ENCODE peak calls at places on chromosomes 7 and 10, in four cellular contexts. L, V, W and T are unnamed samples.

GRCh38 chr7:56092789-56093531 is at the start of gene PHKG1:
- DNase-seq in L (peak; percentile 92), V (peak; percentile 89), W (peak; percentile 87), T (peak; percentile 89)

GRCh38 chr7:32846630-32847225 is 44.8 kb downstream of the KBTBD2 start:
- DNase-seq in L (peak; percentile 75), V (peak; percentile 86), W (peak; percentile 87), T (peak; percentile 86)

GRCh38 chr7:140607441-140607989 is 33.1 kb downstream of the DENND2A start:
- DNase-seq in L (peak; percentile 89), V (peak; percentile 92), W (peak; percentile 79), T (peak; percentile 76)

GRCh38 chr10:71761541-71762113 is 11.7 kb downstream of the VSIR start:
- DNase-seq in L (no peak), V (no peak), W (no peak), T (no peak)

GRCh38 chr10:112811741-112812551 is 138.1 kb upstream of the TCF7L2 start:
- DNase-seq in L (peak; percentile 94), V (peak; percentile 92), W (no peak), T (no peak)

GRCh38 chr7:2313450-2314208 is 612 bp downstream of the SNX8 start:
- DNase-seq in L (peak; percentile 56), V (no peak), W (no peak), T (no peak)

GRCh38 chr10:115335366-115335765 is 242.2 kb downstream of the ATRNL1 start:
- DNase-seq in L (no peak), V (peak; percentile 17), W (no peak), T (no peak)

GRCh38 chr10:127145173-127145572 is 51.2 kb downstream of the INSYN2A start:
- DNase-seq in L (peak; percentile 92), V (peak; percentile 13), W (no peak), T (no peak)

GRCh38 chr7:39754326-39755120 is 131.2 kb downstream of the RALA start:
- DNase-seq in L (peak; percentile 72), V (peak; percentile 25), W (peak; percentile 35), T (no peak)

GRCh38 chr10:11080564-11080984 is 62.9 kb downstream of the CELF2 start:
- DNase-seq in L (no peak), V (no peak), W (no peak), T (no peak)

GRCh38 chr10:14329609-14330246 is 996 bp downstream of the FRMD4A start:
- DNase-seq in L (no peak), V (no peak), W (no peak), T (no peak)

GRCh38 chr7:100189061-100189460 is 11.3 kb downstream of the STAG3 start:
- DNase-seq in L (no peak), V (no peak), W (no peak), T (no peak)

GRCh38 chr7:79298145-79298760 is 155.2 kb downstream of the MAGI2 start:
- DNase-seq in L (peak; percentile 75), V (peak; percentile 80), W (peak; percentile 16), T (no peak)

GRCh38 chr7:30635798-30636197 is 41.1 kb downstream of the GARS1 start:
- DNase-seq in L (no peak), V (no peak), W (no peak), T (no peak)

GRCh38 chr7:66281678-66282593 is 76.8 kb downstream of the TPST1 start:
- DNase-seq in L (peak; percentile 99), V (peak; percentile 95), W (no peak), T (no peak)

GRCh38 chr7:100158229-100159098 is at the start of gene TRAPPC14:
- DNase-seq in L (peak; percentile 90), V (peak; percentile 94), W (peak; percentile 97), T (peak; percentile 92)

GRCh38 chr7:36670585-36671431 is 53.5 kb downstream of the AOAH start:
- DNase-seq in L (peak; percentile 69), V (peak; percentile 77), W (peak; percentile 24), T (peak; percentile 41)

GRCh38 chr10:82213784-82214183 is 338.8 kb downstream of the NRG3 start:
- DNase-seq in L (no peak), V (no peak), W (no peak), T (no peak)

GRCh38 chr7:20284398-20285143 is 46.1 kb upstream of the ITGB8 start:
- DNase-seq in L (no peak), V (no peak), W (no peak), T (no peak)

GRCh38 chr10:33103980-33104379 is 145.9 kb upstream of the ITGB1 start:
- DNase-seq in L (no peak), V (no peak), W (no peak), T (no peak)

GRCh38 chr7:103597606-103598005 is 151.6 kb upstream of the SLC26A5 start:
- DNase-seq in L (no peak), V (no peak), W (no peak), T (no peak)

GRCh38 chr7:129617178-129617577 is 5.7 kb downstream of the NRF1 start:
- DNase-seq in L (no peak), V (no peak), W (no peak), T (no peak)

GRCh38 chr7:33373195-33373594 is 243.8 kb downstream of the BBS9 start:
- DNase-seq in L (no peak), V (no peak), W (no peak), T (no peak)

GRCh38 chr10:106355450-106355849 is 809.1 kb downstream of the SORCS1 start:
- DNase-seq in L (peak; percentile 10), V (peak; percentile 8), W (no peak), T (no peak)

GRCh38 chr10:86111902-86112301 is 254.7 kb downstream of the GRID1 start:
- DNase-seq in L (no peak), V (no peak), W (no peak), T (no peak)
- H3K4me3 ChIP-seq in L (no peak overlapping the region), V (no peak overlapping the region), W (no peak overlapping the region), T (no peak overlapping the region)

DNA sequence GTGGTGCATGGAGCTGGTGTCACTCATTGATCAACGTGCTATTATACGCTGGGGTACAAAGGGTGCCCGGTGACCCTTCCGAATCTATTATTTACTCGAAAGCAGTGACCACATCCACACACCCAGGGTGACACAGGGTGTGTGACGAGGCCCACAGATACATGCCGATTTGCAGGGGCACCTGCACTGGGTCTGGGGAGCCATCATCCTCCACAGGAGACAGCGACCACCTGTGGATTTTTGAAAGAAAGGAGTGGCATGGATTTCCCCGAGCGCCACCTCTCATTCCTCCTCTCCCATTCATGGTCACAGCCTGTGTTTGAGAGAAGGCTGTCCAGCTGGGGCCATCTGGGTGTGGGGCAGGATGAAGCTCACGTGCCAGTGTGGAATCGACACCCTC is 249.7 kb downstream of the PAXIP1 start:
- DNase-seq in L (no peak), V (no peak), W (no peak), T (no peak)
- H3K9me3 ChIP-seq in L (no peaks in the 10 kb centered on the region), V (no peaks in the 10 kb centered on the region), W (no peaks in the 10 kb centered on the region), T (no peaks in the 10 kb centered on the region)

GRCh38 chr10:77667426-77668324 is 30.1 kb upstream of the KCNMA1 start:
- DNase-seq in L (peak; percentile 8), V (no peak), W (no peak), T (no peak)

GRCh38 chr10:77666821-77667220 is 29.2 kb upstream of the KCNMA1 start:
- DNase-seq in L (peak; percentile 10), V (no peak), W (no peak), T (no peak)

GRCh38 chr10:77661674-77662073 is 24.1 kb upstream of the KCNMA1 start:
- DNase-seq in L (no peak), V (no peak), W (no peak), T (no peak)

GRCh38 chr10:77661100-77661499 is 23.5 kb upstream of the KCNMA1 start:
- DNase-seq in L (no peak), V (no peak), W (no peak), T (no peak)

GRCh38 chr10:77664018-77664417 is 26.4 kb upstream of the KCNMA1 start:
- DNase-seq in L (no peak), V (no peak), W (no peak), T (no peak)
- H3K4me1 ChIP-seq in L (no peaks in the 10 kb centered on the region), V (no peaks in the 10 kb centered on the region), W (no peaks in the 10 kb centered on the region), T (no peaks in the 10 kb centered on the region)

GRCh38 chr7:105298004-105298403 is 90.7 kb downstream of the SRPK2 start:
- DNase-seq in L (no peak), V (no peak), W (no peak), T (no peak)
- H3K4me3 ChIP-seq in L (no peak overlapping the region), V (no peak overlapping the region), W (no peak overlapping the region), T (no peak overlapping the region)

GRCh38 chr10:75814071-75814470 is 382.6 kb downstream of the LRMDA start:
- DNase-seq in L (no peak), V (no peak), W (no peak), T (no peak)
- H3K9me3 ChIP-seq in L (no peaks in the 10 kb centered on the region), V (no peaks in the 10 kb centered on the region), W (no peaks in the 10 kb centered on the region), T (no peaks in the 10 kb centered on the region)

DNA sequence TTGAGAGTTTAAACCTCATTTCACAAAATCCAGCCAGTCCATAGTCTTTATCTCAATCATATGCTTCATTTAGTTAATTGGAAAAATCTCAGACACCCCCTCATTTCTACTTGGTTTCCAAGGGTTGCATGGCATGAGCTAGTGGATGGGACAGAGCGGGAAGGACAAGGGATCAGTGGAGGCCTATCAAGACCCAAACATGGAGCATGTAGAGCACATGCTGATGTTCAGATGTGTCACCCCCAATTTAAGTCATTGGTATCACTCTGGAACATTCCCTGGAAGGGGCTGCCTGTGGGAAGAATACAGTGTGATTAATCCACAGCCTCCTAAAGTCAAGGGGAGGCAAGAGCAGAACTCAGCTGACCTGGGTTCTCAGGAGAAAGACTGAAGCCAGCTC is 2.3 kb downstream of the C10orf71 start:
- DNase-seq in L (no peak), V (no peak), W (no peak), T (no peak)
- H3K4me1 ChIP-seq in L (no peaks in the 10 kb centered on the region), V (peaks cover 49% of the 10 kb centered on the region), W (no peaks in the 10 kb centered on the region), T (peaks cover 18% of the 10 kb centered on the region)

DNA sequence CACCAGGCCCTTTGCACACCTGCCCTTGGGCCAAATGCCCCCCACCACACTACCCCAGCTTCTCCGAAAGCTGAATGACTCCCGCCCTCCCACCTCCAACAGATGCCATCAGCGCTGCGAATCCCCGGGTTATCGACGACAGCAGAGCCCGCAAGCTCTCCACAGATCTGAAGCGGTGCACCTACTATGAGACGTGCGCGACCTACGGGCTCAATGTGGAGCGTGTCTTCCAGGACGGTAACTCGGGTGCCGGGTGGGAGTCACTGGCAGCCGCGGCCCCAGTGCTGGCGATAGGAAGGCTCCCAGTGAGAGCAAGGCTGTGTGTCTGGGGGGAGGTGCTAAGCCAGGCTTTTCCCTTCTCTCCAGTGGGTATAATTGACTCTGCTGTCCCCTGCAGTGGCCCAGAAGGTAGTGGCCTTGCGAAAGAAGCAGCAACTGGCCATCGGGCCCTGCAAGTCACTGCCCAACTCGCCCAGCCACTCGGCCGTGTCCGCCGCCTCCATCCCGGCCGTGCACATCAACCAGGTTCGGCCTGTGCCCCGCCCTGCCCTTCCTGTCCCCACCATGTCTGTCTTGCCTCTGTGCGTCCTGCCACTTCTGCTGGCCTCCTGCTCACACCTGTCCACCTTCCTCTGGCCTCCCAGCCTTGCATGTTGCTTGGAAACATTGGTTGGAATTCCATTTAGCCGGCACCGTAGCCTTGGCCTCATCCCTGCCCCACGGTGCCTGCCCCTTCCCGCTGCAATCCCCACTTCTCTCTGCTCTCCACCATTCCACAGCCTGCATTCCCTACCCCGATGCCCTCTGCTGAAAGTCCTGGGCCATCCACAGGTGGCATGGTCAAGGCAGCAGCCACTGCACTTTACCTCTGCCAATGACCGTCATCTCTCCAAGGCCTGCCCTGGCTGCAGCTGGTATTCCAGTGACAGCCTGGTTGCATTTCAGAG is 32.1 kb downstream of the AGAP3 start:
- DNase-seq in L (no peak), V (no peak), W (no peak), T (no peak)
- H3K4me3 ChIP-seq in L (no peak overlapping the region), V (no peak overlapping the region), W (no peak overlapping the region), T (no peak overlapping the region)